ENCODE peak calls at places on chromosome 20, in six cellular contexts. Q is cardiac fibroblast, E is A549, N is lower lobe of right lung, L is Peyer's patch, J is lower leg skin. G is an unnamed sample.

GRCh38 chr20:4998160-4998651 is 3.1 kb downstream of the SLC23A2 start:
- DNase-seq in Q (no peak), E (peak), L (no peak), N (no peak), J (no peak), G (no peak)

GRCh38 chr20:23100754-23101107 is 14.6 kb upstream of the CD93 start:
- DNase-seq in L (no peak), Q (no peak), E (no peak), J (no peak), N (no peak), G (no peak)

GRCh38 chr20:23179766-23180403 is 93.8 kb upstream of the CD93 start:
- DNase-seq in E (no peak), N (no peak), L (no peak), Q (peak), J (no peak), G (no peak)

GRCh38 chr20:48040491-48040890 is 255.2 kb upstream of the SULF2 start:
- DNase-seq in J (no peak), N (no peak), E (no peak), Q (no peak), L (no peak), G (no peak)

GRCh38 chr20:56520180-56520579 is 4.4 kb upstream of the FAM209A start:
- DNase-seq in Q (no peak), J (no peak), E (no peak), N (no peak), L (peak), G (no peak)

GRCh38 chr20:10924628-10925266 is 250.9 kb upstream of the JAG1 start:
- DNase-seq in Q (peak), E (peak), J (no peak), N (no peak), L (no peak), G (no peak)

GRCh38 chr20:64006902-64007301 is 26.0 kb downstream of the PRPF6 start:
- DNase-seq in E (no peak), N (no peak), L (no peak), J (no peak), Q (no peak), G (no peak)

GRCh38 chr20:17928633-17929311 is 39.8 kb downstream of the SNX5 start:
- DNase-seq in E (no peak), L (peak), N (peak), Q (no peak), J (no peak), G (no peak)

DNA sequence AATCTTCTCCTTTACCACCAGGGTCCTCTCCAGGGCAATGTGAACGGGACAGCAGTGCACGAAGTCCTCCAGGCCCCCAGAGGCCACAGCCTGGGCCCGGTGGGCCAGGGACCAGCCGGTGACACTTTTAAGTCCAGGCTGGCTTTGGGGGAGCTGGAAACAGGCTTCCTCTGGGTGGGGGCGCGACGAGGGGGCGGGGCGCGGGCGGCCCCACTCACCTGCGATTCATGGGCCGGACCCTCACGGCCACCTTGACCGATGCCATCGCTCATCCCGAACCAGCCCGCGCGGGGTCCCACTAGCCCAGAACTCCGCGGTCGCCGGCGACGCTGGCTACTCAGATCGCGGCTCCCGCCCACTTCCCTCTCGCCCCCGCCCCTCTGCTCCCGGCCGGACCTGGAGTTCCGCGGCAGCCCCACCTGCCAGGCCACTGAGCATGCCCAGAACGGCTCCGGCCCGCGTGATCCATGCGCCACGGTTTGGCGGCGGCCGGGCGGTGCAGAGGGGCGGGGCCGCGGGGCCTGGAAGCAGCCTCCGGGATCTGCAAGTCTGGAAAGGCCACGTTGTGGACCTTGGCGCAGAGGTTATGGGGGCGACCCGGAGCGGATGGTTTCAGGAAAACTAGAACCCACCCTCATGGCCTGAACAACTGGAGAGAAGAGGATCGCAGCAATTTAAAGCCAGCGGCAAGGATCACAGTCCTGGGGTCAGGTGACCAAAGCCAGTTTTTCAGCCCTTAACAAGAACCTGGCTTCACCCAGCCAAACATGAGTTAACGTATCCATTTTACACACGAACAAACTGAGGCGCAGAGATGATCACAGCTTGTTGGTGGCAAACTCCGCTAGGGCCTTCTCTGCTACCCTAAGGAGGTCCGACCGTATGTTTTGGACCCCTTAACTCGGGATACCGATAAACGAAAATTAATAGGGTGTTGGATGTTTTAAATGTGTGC is at the start of gene KIF16B:
- DNase-seq in E (peak), N (peak), J (peak), L (peak), Q (peak), G (peak)
- TF ChIP-seq CTCF in E (no peak), N (no peak), J (no peak), L (peak), Q (no peak), G (no peak)

GRCh38 chr20:62025832-62026563 is 39.7 kb downstream of the TAF4 start:
- DNase-seq in E (no peak), J (no peak), N (no peak), L (no peak), Q (peak), G (peak)
- TF ChIP-seq CTCF in E (no peak), J (no peak), N (peak), L (peak), Q (peak), G (peak)

GRCh38 chr20:33280775-33281174 is 2.2 kb upstream of the BPIFB1 start:
- DNase-seq in L (no peak), N (no peak), J (no peak), E (no peak), Q (no peak), G (no peak)

GRCh38 chr20:33279261-33279910 is 3.6 kb upstream of the BPIFB1 start:
- DNase-seq in L (peak), Q (no peak), E (no peak), N (no peak), J (no peak), G (no peak)

GRCh38 chr20:33278700-33279099 is 4.3 kb upstream of the BPIFB1 start:
- DNase-seq in Q (no peak), N (no peak), E (no peak), L (no peak), J (no peak), G (no peak)

GRCh38 chr20:33281550-33282146 is 1.4 kb upstream of the BPIFB1 start:
- DNase-seq in N (no peak), Q (no peak), J (no peak), L (no peak), E (no peak), G (no peak)

DNA sequence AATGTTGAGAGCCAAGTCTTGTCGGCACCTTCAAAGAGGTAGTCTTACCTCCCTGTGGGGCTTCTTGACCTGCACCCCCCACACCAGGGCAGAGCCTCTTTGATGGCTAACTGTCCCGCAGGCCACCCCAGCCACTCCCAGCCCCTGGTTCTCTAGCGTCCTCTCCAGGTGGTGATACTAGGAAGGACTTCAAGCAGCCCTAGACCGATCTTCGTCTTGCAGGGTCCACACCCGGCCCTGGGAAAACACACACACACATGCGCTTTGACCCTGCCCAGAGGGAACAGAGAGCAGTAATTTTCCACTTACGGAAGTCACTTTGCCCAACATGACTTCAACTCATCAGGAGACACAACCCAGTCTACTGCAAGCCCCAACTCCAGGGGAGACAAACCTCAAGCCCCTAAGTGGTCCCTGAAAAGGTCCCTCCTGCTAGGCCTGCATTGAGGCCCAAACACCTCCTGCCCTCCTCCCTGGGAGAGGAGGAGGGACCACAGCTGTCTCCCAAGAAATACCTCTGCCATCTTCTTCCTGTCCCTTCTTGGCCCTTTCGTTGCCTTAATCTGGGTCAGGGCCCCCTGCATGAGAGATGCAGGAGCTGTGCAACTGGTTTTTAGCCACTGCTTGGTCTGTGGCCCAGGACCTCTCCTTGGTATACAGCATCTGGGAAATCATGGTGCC is 2.9 kb upstream of the BPIFB1 start:
- DNase-seq in E (no peak), Q (no peak), N (no peak), L (peak), J (no peak), G (no peak)
- TF ChIP-seq CTCF in E (no peak), Q (no peak), N (no peak), L (no peak), J (no peak), G (no peak)

DNA sequence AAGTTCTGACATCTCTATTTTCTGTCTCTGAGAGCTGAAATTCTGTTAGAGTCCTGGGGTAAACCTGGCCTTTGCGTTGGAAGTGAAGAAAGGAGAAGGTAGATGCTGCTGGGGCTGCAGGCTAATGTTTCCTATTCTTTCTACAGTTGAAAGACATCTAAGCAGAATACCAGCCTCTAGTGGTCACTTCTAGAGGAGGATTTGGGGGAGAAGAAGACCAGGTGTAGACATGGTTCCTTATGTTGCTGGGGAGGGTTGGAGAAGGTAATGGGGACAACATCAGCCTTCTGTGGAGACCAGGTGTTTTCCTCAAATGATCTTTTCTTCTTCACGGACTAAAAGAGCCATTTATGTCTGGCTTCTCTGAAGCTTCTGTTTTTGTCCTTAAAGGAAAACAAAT is 62.6 kb downstream of the BTBD3 start:
- DNase-seq in J (no peak), Q (no peak), L (no peak), N (no peak), E (no peak), G (no peak)
- TF ChIP-seq CTCF in J (no peak), Q (no peak), L (peak), N (no peak), E (no peak), G (no peak)

GRCh38 chr20:19026901-19027644 is 185.4 kb upstream of the SLC24A3 start:
- DNase-seq in N (no peak), E (no peak), Q (no peak), L (no peak), J (peak), G (no peak)
- TF ChIP-seq CTCF in N (no peak), E (no peak), Q (no peak), L (no peak), J (no peak), G (no peak)

DNA sequence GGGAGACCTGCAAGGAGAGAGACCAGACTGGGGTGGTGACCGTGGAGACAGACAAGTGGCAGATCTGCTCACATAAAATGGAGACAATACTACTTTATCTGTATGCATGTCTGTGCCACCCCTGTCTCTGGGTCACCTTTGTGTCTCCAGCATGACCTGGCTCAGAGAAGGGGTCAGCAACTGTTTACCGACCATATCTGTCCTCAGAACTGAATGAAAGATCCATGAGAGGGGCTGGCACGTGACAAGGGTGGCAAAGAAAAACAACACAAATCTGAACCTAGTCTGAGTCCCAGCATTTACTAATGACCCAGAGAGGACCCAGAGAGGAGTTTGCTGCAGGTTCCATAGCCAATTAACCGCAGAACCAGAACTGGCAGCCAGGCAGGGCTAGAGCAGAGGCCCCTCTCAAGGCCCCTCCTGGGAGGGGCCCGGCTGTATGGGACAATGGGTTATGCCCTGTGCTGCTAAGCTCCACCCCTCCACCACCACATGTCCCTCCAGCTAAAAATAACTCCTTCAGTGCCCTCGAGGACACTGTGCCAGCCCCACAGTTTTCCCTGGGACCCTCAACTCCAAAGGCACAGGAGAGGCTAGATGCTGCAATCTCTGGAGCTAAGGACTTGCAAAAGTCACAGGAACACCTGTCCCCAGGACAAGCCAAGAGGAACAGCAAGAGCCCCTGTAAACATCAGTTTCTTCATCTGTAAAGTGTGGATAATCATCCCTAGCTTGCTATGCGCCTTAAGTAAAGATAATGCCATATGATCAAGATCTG is 2.2 kb downstream of the AHCY start:
- DNase-seq in N (no peak), J (no peak), E (no peak), Q (no peak), L (no peak), G (no peak)
- TF ChIP-seq CTCF in N (no peak), J (no peak), E (no peak), Q (no peak), L (no peak), G (no peak)

DNA sequence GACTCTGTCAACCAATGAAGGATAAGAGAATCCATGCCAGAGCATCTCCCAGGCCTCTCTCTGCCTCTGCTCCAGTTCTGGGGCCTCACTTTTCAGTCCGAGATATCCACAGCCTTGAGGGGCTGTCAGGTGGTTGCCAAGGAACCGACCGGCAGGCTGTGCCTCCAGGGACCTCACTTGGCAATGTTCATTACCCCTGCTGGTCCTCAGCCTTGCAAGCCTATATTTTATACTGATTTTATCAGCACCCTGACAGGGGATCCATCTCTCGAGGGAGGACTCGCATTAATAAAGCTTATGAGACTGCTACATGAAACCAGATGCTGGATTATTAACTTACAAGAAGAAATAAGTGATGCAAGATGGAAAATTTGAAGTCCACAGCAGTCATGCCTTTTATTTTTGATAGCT is 39.9 kb downstream of the TMC2 start:
- DNase-seq in Q (no peak), L (no peak), N (no peak), E (no peak), J (no peak), G (no peak)
- TF ChIP-seq CTCF in Q (no peak), L (no peak), N (no peak), E (no peak), J (no peak), G (no peak)

DNA sequence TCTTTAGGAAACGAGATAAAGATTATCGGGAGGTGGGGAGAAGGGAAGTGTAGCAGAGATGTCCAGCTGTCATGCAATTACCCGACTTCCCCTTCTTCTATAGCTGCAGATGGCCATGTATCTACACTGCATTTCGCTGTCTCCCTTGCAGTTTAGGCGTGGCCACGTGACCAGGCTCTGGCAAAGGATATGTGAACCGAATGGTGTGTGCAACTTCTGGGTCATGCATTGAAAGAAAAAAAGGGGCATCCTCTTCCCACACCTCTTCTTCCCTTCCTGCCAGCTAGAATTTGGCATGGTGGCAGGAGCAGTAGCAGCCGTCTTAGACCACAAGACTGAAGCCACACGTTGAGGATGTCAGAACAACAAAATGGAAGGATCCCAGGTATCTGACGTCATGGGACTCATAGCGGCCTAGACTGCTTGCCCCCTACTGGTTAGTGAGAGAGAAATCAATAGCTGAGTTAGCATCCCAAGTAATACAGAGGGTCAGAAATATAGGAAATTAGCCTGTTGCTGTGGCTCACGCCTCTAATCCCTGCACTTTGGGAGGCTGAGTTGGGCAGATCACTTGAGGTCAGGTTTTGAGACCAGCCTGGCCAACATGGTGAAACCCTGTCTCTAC is 32.8 kb downstream of the TCF15 start:
- DNase-seq in Q (peak), N (no peak), L (peak), E (peak), J (no peak), G (no peak)
- TF ChIP-seq CTCF in Q (peak), N (no peak), L (peak), E (peak), J (no peak), G (no peak)

DNA sequence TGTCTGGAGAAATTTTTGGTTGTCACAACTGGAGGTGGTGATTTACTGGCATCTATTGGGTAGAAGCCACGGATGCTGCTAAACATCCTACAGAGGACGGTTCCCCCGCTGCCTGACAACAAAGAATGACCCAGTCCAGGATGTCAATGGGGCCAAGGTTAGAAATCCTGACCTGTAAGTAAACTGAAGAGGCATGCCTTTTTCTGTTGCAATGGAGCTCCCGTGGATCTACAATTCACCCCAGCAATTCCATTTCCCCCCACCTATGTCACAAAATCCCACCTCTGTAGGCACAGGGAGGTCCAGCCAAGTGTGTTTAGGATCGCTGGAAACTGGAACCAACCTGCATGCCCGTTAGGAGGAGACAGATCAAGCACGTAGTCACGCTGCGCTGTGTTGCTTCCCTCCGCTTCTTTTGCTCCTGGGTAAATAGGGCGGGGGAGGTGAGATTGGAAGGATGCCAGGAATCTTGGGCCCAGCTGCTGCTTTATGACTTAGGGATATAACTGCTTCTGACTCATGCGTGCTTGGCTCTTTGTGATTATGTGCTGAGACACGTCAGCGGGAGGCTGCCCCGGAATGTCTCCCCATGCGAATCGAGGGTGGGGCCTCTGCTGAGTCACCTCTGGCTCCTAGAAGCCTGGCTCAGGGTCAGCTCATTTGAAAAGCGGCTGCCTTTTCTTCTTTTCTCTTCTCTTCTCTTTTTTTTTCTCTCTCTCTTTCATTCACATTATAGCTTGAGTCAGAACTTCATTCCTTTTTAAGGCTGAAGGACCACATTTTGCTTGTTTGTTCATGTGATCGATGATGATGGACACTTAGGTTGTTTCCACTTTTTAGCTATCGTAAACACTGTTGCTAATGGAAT is 12.4 kb upstream of the PEDS1 start:
- DNase-seq in L (peak), N (peak), Q (peak), J (peak), E (peak), G (peak)
- TF ChIP-seq CTCF in L (no peak), N (no peak), Q (no peak), J (no peak), E (no peak), G (no peak)

DNA sequence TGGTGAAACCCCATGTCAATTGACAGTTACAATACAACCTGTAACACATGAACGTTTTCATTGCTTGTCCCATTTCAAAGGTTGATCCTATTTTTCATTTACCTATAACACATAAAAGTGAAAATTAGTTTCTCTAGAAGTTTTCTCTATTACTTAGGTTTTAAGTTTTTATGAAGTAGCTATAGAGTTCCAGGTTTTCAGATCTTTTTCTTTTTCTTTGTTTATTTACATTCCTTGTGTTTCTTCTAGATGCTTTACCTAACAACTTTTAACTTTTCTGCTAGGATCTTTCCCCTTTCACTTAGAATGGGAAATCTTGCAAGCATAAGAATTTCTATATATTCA is 232.6 kb downstream of the PLCB1 start:
- DNase-seq in E (no peak), N (no peak), J (no peak), L (no peak), Q (no peak), G (no peak)
- TF ChIP-seq CTCF in E (no peak), N (no peak), J (no peak), L (no peak), Q (no peak), G (no peak)